ENCODE peak calls at places on chromosomes 7 and 10, in five cellular contexts. One of them, this sample, is unnamed.

GRCh38 chr7:925601-926000 is 28.9 kb downstream of the ADAP1 start:
- DNase-seq in NCI-H69: no peak
- DNase-seq in mesenteric fat pad: peak; percentile 90
- DNase-seq in activated CD4-positive, CD25-positive, alpha-beta regulatory T cell: no peak
- DNase-seq in NCI-H1092 treated with DMSO at 0.1 percent for 48 hours: no peak
- DNase-seq in this sample: no peak

GRCh38 chr10:86595496-86595895 is 58.9 kb upstream of the OPN4 start:
- DNase-seq in activated CD4-positive, CD25-positive, alpha-beta regulatory T cell: no peak
- DNase-seq in mesenteric fat pad: no peak
- DNase-seq in NCI-H69: peak; percentile 12
- DNase-seq in NCI-H1092 treated with DMSO at 0.1 percent for 48 hours: no peak
- DNase-seq in this sample: no peak

GRCh38 chr10:79947083-79947415 is 1.9 kb downstream of the SFTPD start:
- DNase-seq in mesenteric fat pad: no peak
- DNase-seq in NCI-H69: no peak
- DNase-seq in NCI-H1092 treated with DMSO at 0.1 percent for 48 hours: no peak
- DNase-seq in activated CD4-positive, CD25-positive, alpha-beta regulatory T cell: no peak
- DNase-seq in this sample: peak; percentile 14

GRCh38 chr10:17064435-17064834 is 65.2 kb downstream of the CUBN start:
- DNase-seq in mesenteric fat pad: no peak
- DNase-seq in NCI-H1092 treated with DMSO at 0.1 percent for 48 hours: no peak
- DNase-seq in activated CD4-positive, CD25-positive, alpha-beta regulatory T cell: no peak
- DNase-seq in NCI-H69: no peak
- DNase-seq in this sample: no peak

GRCh38 chr10:11712761-11713160 is 29.4 kb upstream of the ECHDC3 start:
- DNase-seq in mesenteric fat pad: no peak
- DNase-seq in NCI-H1092 treated with DMSO at 0.1 percent for 48 hours: no peak
- DNase-seq in activated CD4-positive, CD25-positive, alpha-beta regulatory T cell: no peak
- DNase-seq in NCI-H69: no peak
- DNase-seq in this sample: no peak

GRCh38 chr10:45819552-45819951 is 27.7 kb downstream of the AGAP4 start:
- DNase-seq in NCI-H69: no peak
- DNase-seq in mesenteric fat pad: no peak
- DNase-seq in activated CD4-positive, CD25-positive, alpha-beta regulatory T cell: no peak
- DNase-seq in NCI-H1092 treated with DMSO at 0.1 percent for 48 hours: no peak
- DNase-seq in this sample: no peak

GRCh38 chr10:102815790-102816549 is 21.2 kb downstream of the CYP17A1 start:
- DNase-seq in NCI-H69: no peak
- DNase-seq in NCI-H1092 treated with DMSO at 0.1 percent for 48 hours: no peak
- DNase-seq in mesenteric fat pad: no peak
- DNase-seq in activated CD4-positive, CD25-positive, alpha-beta regulatory T cell: no peak
- DNase-seq in this sample: peak; percentile 65

GRCh38 chr7:6367701-6368211 is 80.0 kb downstream of the DAGLB start:
- DNase-seq in NCI-H1092 treated with DMSO at 0.1 percent for 48 hours: no peak
- DNase-seq in mesenteric fat pad: no peak
- DNase-seq in activated CD4-positive, CD25-positive, alpha-beta regulatory T cell: no peak
- DNase-seq in NCI-H69: peak; percentile 18
- DNase-seq in this sample: peak; percentile 55

GRCh38 chr7:19728731-19729130 is 19.9 kb upstream of the POLR1F start:
- DNase-seq in NCI-H1092 treated with DMSO at 0.1 percent for 48 hours: no peak
- DNase-seq in NCI-H69: no peak
- DNase-seq in activated CD4-positive, CD25-positive, alpha-beta regulatory T cell: no peak
- DNase-seq in mesenteric fat pad: no peak
- DNase-seq in this sample: no peak

GRCh38 chr10:49398000-49398861 is 2.3 kb upstream of the DRGX start:
- DNase-seq in NCI-H69: peak; percentile 18
- DNase-seq in mesenteric fat pad: no peak
- DNase-seq in activated CD4-positive, CD25-positive, alpha-beta regulatory T cell: peak; percentile 20
- DNase-seq in NCI-H1092 treated with DMSO at 0.1 percent for 48 hours: no peak
- DNase-seq in this sample: peak; percentile 38

GRCh38 chr7:113045379-113045778 is 41.2 kb downstream of the GPR85 start:
- DNase-seq in activated CD4-positive, CD25-positive, alpha-beta regulatory T cell: no peak
- DNase-seq in NCI-H69: no peak
- DNase-seq in mesenteric fat pad: no peak
- DNase-seq in NCI-H1092 treated with DMSO at 0.1 percent for 48 hours: no peak
- DNase-seq in this sample: no peak

GRCh38 chr7:118793552-118793951 is 569.0 kb downstream of the ANKRD7 start:
- DNase-seq in NCI-H69: no peak
- DNase-seq in mesenteric fat pad: no peak
- DNase-seq in activated CD4-positive, CD25-positive, alpha-beta regulatory T cell: no peak
- DNase-seq in NCI-H1092 treated with DMSO at 0.1 percent for 48 hours: no peak
- DNase-seq in this sample: no peak

GRCh38 chr10:129039406-129040345 is 427.4 kb upstream of the MGMT start:
- DNase-seq in activated CD4-positive, CD25-positive, alpha-beta regulatory T cell: no peak
- DNase-seq in mesenteric fat pad: no peak
- DNase-seq in NCI-H69: no peak
- DNase-seq in NCI-H1092 treated with DMSO at 0.1 percent for 48 hours: no peak
- DNase-seq in this sample: no peak

GRCh38 chr7:154503962-154504550 is 451.9 kb downstream of the DPP6 start:
- DNase-seq in NCI-H1092 treated with DMSO at 0.1 percent for 48 hours: peak; percentile 72
- DNase-seq in mesenteric fat pad: no peak
- DNase-seq in NCI-H69: peak; percentile 61
- DNase-seq in activated CD4-positive, CD25-positive, alpha-beta regulatory T cell: no peak
- DNase-seq in this sample: peak; percentile 48

GRCh38 chr10:15744217-15744865 is 24.6 kb upstream of the ITGA8 start:
- DNase-seq in mesenteric fat pad: no peak
- DNase-seq in NCI-H69: peak; percentile 51
- DNase-seq in activated CD4-positive, CD25-positive, alpha-beta regulatory T cell: no peak
- DNase-seq in NCI-H1092 treated with DMSO at 0.1 percent for 48 hours: no peak
- DNase-seq in this sample: peak; percentile 55

GRCh38 chr10:119314061-119314460 is 106.7 kb downstream of the GRK5 start:
- DNase-seq in NCI-H1092 treated with DMSO at 0.1 percent for 48 hours: no peak
- DNase-seq in activated CD4-positive, CD25-positive, alpha-beta regulatory T cell: no peak
- DNase-seq in NCI-H69: no peak
- DNase-seq in mesenteric fat pad: no peak
- DNase-seq in this sample: no peak

GRCh38 chr10:23516530-23516929 is 77.7 kb downstream of the OTUD1 start:
- DNase-seq in activated CD4-positive, CD25-positive, alpha-beta regulatory T cell: no peak
- DNase-seq in mesenteric fat pad: no peak
- DNase-seq in NCI-H69: no peak
- DNase-seq in NCI-H1092 treated with DMSO at 0.1 percent for 48 hours: no peak
- DNase-seq in this sample: peak; percentile 32

GRCh38 chr10:107103174-107104025 is 61.1 kb downstream of the SORCS1 start:
- DNase-seq in NCI-H69: peak; percentile 4
- DNase-seq in NCI-H1092 treated with DMSO at 0.1 percent for 48 hours: no peak
- DNase-seq in activated CD4-positive, CD25-positive, alpha-beta regulatory T cell: no peak
- DNase-seq in mesenteric fat pad: no peak
- DNase-seq in this sample: no peak

GRCh38 chr7:112097524-112097923 is 108.7 kb downstream of the DOCK4 start:
- DNase-seq in mesenteric fat pad: no peak
- DNase-seq in NCI-H69: no peak
- DNase-seq in activated CD4-positive, CD25-positive, alpha-beta regulatory T cell: no peak
- DNase-seq in NCI-H1092 treated with DMSO at 0.1 percent for 48 hours: no peak
- DNase-seq in this sample: peak; percentile 77

GRCh38 chr10:124674768-124675222 is 69.4 kb downstream of the FAM53B start:
- DNase-seq in activated CD4-positive, CD25-positive, alpha-beta regulatory T cell: no peak
- DNase-seq in NCI-H1092 treated with DMSO at 0.1 percent for 48 hours: no peak
- DNase-seq in NCI-H69: no peak
- DNase-seq in mesenteric fat pad: no peak
- DNase-seq in this sample: no peak

GRCh38 chr10:116637830-116638229 is 17.1 kb downstream of the PNLIPRP2 start:
- DNase-seq in NCI-H1092 treated with DMSO at 0.1 percent for 48 hours: no peak
- DNase-seq in mesenteric fat pad: no peak
- DNase-seq in NCI-H69: no peak
- DNase-seq in activated CD4-positive, CD25-positive, alpha-beta regulatory T cell: no peak
- DNase-seq in this sample: no peak

GRCh38 chr10:99279626-99280111 is 44.0 kb upstream of the HPSE2 start:
- DNase-seq in activated CD4-positive, CD25-positive, alpha-beta regulatory T cell: no peak
- DNase-seq in mesenteric fat pad: no peak
- DNase-seq in NCI-H69: peak; percentile 63
- DNase-seq in NCI-H1092 treated with DMSO at 0.1 percent for 48 hours: no peak
- DNase-seq in this sample: peak; percentile 15

This sample was measured in bronchial epithelial cell.